ENCODE peak calls at places on chromosomes 7 and 10, in nine cellular contexts. One of them, this sample, is unnamed.

GRCh38 chr7:106623846-106624245 is 37.1 kb downstream of the CCDC71L start:
- DNase-seq in BJ: peak
- DNase-seq in H7: no peak
- DNase-seq in PC-3: peak
- DNase-seq in cardiac muscle cell: no peak
- DNase-seq in IMR-90: peak
- DNase-seq in cardiac fibroblast: peak
- DNase-seq in neuronal stem cell: no peak
- DNase-seq in right atrium auricular region: no peak
- DNase-seq in this sample: no peak

GRCh38 chr7:30877993-30878392 is 33.7 kb upstream of the AQP1 start:
- DNase-seq in IMR-90: no peak
- DNase-seq in neuronal stem cell: no peak
- DNase-seq in BJ: no peak
- DNase-seq in right atrium auricular region: no peak
- DNase-seq in cardiac muscle cell: no peak
- DNase-seq in cardiac fibroblast: no peak
- DNase-seq in PC-3: no peak
- DNase-seq in H7: no peak
- DNase-seq in this sample: no peak

GRCh38 chr10:87092861-87093460 is 1.7 kb downstream of the GLUD1 start:
- DNase-seq in cardiac fibroblast: peak
- DNase-seq in IMR-90: peak
- DNase-seq in H7: peak
- DNase-seq in cardiac muscle cell: peak
- DNase-seq in PC-3: peak
- DNase-seq in right atrium auricular region: no peak
- DNase-seq in BJ: no peak
- DNase-seq in neuronal stem cell: no peak
- DNase-seq in this sample: peak

GRCh38 chr10:43681226-43681625 is 32.5 kb upstream of the ZNF32 start:
- DNase-seq in PC-3: no peak
- DNase-seq in right atrium auricular region: no peak
- DNase-seq in cardiac fibroblast: no peak
- DNase-seq in cardiac muscle cell: no peak
- DNase-seq in BJ: no peak
- DNase-seq in H7: no peak
- DNase-seq in IMR-90: no peak
- DNase-seq in neuronal stem cell: no peak
- DNase-seq in this sample: no peak

GRCh38 chr10:79403441-79404230 is 41.8 kb downstream of the ZCCHC24 start:
- DNase-seq in cardiac fibroblast: no peak
- DNase-seq in H7: peak
- DNase-seq in PC-3: peak
- DNase-seq in neuronal stem cell: peak
- DNase-seq in cardiac muscle cell: no peak
- DNase-seq in right atrium auricular region: no peak
- DNase-seq in IMR-90: no peak
- DNase-seq in BJ: no peak
- DNase-seq in this sample: peak

GRCh38 chr10:52665821-52666220 is 106.8 kb downstream of the MBL2 start:
- DNase-seq in H7: no peak
- DNase-seq in PC-3: no peak
- DNase-seq in neuronal stem cell: no peak
- DNase-seq in right atrium auricular region: no peak
- DNase-seq in BJ: no peak
- DNase-seq in IMR-90: no peak
- DNase-seq in cardiac fibroblast: no peak
- DNase-seq in cardiac muscle cell: no peak
- DNase-seq in this sample: no peak

GRCh38 chr10:15293862-15294835 is 76.9 kb downstream of the FAM171A1 start:
- DNase-seq in neuronal stem cell: no peak
- DNase-seq in PC-3: no peak
- DNase-seq in cardiac fibroblast: peak
- DNase-seq in BJ: peak
- DNase-seq in IMR-90: peak
- DNase-seq in right atrium auricular region: no peak
- DNase-seq in H7: no peak
- DNase-seq in cardiac muscle cell: no peak
- DNase-seq in this sample: no peak

GRCh38 chr10:110141747-110142625 is 65.4 kb upstream of the MXI1 start:
- DNase-seq in cardiac fibroblast: no peak
- DNase-seq in BJ: no peak
- DNase-seq in cardiac muscle cell: peak
- DNase-seq in neuronal stem cell: no peak
- DNase-seq in right atrium auricular region: no peak
- DNase-seq in PC-3: no peak
- DNase-seq in H7: no peak
- DNase-seq in IMR-90: no peak
- DNase-seq in this sample: peak

GRCh38 chr10:45373003-45373782 is 823 bp upstream of the ALOX5 start:
- DNase-seq in neuronal stem cell: no peak
- DNase-seq in right atrium auricular region: no peak
- DNase-seq in H7: peak
- DNase-seq in IMR-90: no peak
- DNase-seq in PC-3: no peak
- DNase-seq in cardiac fibroblast: no peak
- DNase-seq in BJ: no peak
- DNase-seq in cardiac muscle cell: peak
- DNase-seq in this sample: no peak

GRCh38 chr10:70266701-70267100 is 17.1 kb downstream of the NPFFR1 start:
- DNase-seq in cardiac muscle cell: no peak
- DNase-seq in cardiac fibroblast: no peak
- DNase-seq in H7: no peak
- DNase-seq in neuronal stem cell: no peak
- DNase-seq in IMR-90: no peak
- DNase-seq in right atrium auricular region: no peak
- DNase-seq in PC-3: no peak
- DNase-seq in BJ: no peak
- DNase-seq in this sample: no peak

GRCh38 chr7:48522692-48523091 is 351.4 kb downstream of the ABCA13 start:
- DNase-seq in IMR-90: no peak
- DNase-seq in H7: no peak
- DNase-seq in cardiac fibroblast: no peak
- DNase-seq in right atrium auricular region: no peak
- DNase-seq in PC-3: peak
- DNase-seq in BJ: no peak
- DNase-seq in cardiac muscle cell: no peak
- DNase-seq in neuronal stem cell: no peak
- DNase-seq in this sample: no peak

GRCh38 chr7:51229106-51229537 is 87.5 kb downstream of the COBL start:
- DNase-seq in cardiac muscle cell: no peak
- DNase-seq in IMR-90: no peak
- DNase-seq in neuronal stem cell: no peak
- DNase-seq in cardiac fibroblast: no peak
- DNase-seq in BJ: no peak
- DNase-seq in right atrium auricular region: no peak
- DNase-seq in H7: no peak
- DNase-seq in PC-3: no peak
- DNase-seq in this sample: no peak

GRCh38 chr10:103618027-103618385 is 124.5 kb downstream of the NEURL1 start:
- DNase-seq in neuronal stem cell: no peak
- DNase-seq in PC-3: no peak
- DNase-seq in right atrium auricular region: no peak
- DNase-seq in IMR-90: no peak
- DNase-seq in cardiac muscle cell: no peak
- DNase-seq in cardiac fibroblast: no peak
- DNase-seq in H7: no peak
- DNase-seq in BJ: no peak
- DNase-seq in this sample: no peak

GRCh38 chr7:42065942-42066341 is 171.1 kb downstream of the GLI3 start:
- DNase-seq in cardiac fibroblast: peak
- DNase-seq in IMR-90: peak
- DNase-seq in BJ: no peak
- DNase-seq in H7: no peak
- DNase-seq in neuronal stem cell: peak
- DNase-seq in right atrium auricular region: no peak
- DNase-seq in PC-3: no peak
- DNase-seq in cardiac muscle cell: no peak
- DNase-seq in this sample: no peak

GRCh38 chr10:30034433-30035137 is 24.8 kb downstream of the JCAD start:
- DNase-seq in IMR-90: no peak
- DNase-seq in cardiac muscle cell: no peak
- DNase-seq in cardiac fibroblast: no peak
- DNase-seq in right atrium auricular region: no peak
- DNase-seq in PC-3: no peak
- DNase-seq in BJ: no peak
- DNase-seq in neuronal stem cell: no peak
- DNase-seq in H7: peak
- DNase-seq in this sample: peak

GRCh38 chr7:51029586-51030230 is 247.0 kb upstream of the GRB10 start:
- DNase-seq in cardiac muscle cell: no peak
- DNase-seq in cardiac fibroblast: peak
- DNase-seq in IMR-90: peak
- DNase-seq in right atrium auricular region: no peak
- DNase-seq in H7: no peak
- DNase-seq in BJ: peak
- DNase-seq in PC-3: peak
- DNase-seq in neuronal stem cell: no peak
- DNase-seq in this sample: no peak

GRCh38 chr7:148185050-148185449 is 405.5 kb upstream of the C7orf33 start:
- DNase-seq in right atrium auricular region: no peak
- DNase-seq in neuronal stem cell: no peak
- DNase-seq in BJ: no peak
- DNase-seq in cardiac muscle cell: peak
- DNase-seq in PC-3: no peak
- DNase-seq in H7: no peak
- DNase-seq in cardiac fibroblast: no peak
- DNase-seq in IMR-90: no peak
- DNase-seq in this sample: no peak

GRCh38 chr10:126290232-126290631 is 98.0 kb downstream of the ADAM12 start:
- DNase-seq in cardiac muscle cell: no peak
- DNase-seq in cardiac fibroblast: no peak
- DNase-seq in BJ: no peak
- DNase-seq in IMR-90: no peak
- DNase-seq in neuronal stem cell: no peak
- DNase-seq in PC-3: no peak
- DNase-seq in right atrium auricular region: no peak
- DNase-seq in H7: no peak
- DNase-seq in this sample: no peak

GRCh38 chr7:12570529-12571461 is at the start of gene SCIN:
- DNase-seq in H7: peak
- DNase-seq in PC-3: peak
- DNase-seq in BJ: no peak
- DNase-seq in neuronal stem cell: no peak
- DNase-seq in right atrium auricular region: no peak
- DNase-seq in cardiac muscle cell: peak
- DNase-seq in cardiac fibroblast: peak
- DNase-seq in IMR-90: no peak
- DNase-seq in this sample: peak
- H3K4me3 ChIP-seq in H7: peak
- H3K4me3 ChIP-seq in PC-3: peak
- H3K4me3 ChIP-seq in BJ: peak
- H3K4me3 ChIP-seq in neuronal stem cell: peak
- H3K4me3 ChIP-seq in right atrium auricular region: peak
- H3K4me3 ChIP-seq in cardiac muscle cell: peak
- H3K4me3 ChIP-seq in cardiac fibroblast: peak
- H3K4me3 ChIP-seq in IMR-90: peak
- H3K4me3 ChIP-seq in this sample: no peak

DNA sequence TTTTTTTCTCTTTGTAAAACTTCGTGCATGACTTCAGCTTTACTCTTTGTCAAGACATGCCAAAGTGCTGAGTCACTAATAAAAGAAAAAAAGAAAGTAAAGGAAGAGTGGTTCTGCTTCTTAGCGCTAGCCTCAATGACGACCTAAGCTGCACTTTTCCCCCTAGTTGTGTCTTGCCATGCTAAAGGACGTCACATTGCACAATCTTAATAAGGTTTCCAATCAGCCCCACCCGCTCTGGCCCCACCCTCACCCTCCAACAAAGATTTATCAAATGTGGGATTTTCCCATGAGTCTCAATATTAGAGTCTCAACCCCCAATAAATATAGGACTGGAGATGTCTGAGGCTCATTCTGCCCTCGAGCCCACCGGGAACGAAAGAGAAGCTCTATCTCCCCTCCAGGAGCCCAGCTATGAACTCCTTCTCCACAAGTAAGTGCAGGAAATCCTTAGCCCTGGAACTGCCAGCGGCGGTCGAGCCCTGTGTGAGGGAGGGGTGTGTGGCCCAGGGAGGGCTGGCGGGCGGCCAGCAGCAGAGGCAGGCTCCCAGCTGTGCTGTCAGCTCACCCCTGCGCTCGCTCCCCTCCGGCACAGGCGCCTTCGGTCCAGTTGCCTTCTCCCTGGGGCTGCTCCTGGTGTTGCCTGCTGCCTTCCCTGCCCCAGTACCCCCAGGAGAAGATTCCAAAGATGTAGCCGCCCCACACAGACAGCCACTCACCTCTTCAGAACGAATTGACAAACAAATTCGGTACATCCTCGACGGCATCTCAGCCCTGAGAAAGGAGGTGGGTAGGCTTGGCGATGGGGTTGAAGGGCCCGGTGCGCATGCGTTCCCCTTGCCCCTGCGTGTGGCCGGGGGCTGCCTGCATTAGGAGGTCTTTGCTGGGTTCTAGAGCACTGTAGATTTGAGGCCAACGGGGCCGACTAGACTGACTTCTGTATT is at the start of gene IL6:
- DNase-seq in IMR-90: peak
- DNase-seq in cardiac muscle cell: peak
- DNase-seq in H7: peak
- DNase-seq in right atrium auricular region: peak
- DNase-seq in neuronal stem cell: no peak
- DNase-seq in cardiac fibroblast: peak
- DNase-seq in BJ: peak
- DNase-seq in PC-3: peak
- DNase-seq in this sample: peak
- H3K4me3 ChIP-seq in IMR-90: peak
- H3K4me3 ChIP-seq in cardiac muscle cell: no peak
- H3K4me3 ChIP-seq in H7: peak
- H3K4me3 ChIP-seq in right atrium auricular region: peak
- H3K4me3 ChIP-seq in neuronal stem cell: no peak
- H3K4me3 ChIP-seq in cardiac fibroblast: peak
- H3K4me3 ChIP-seq in BJ: peak
- H3K4me3 ChIP-seq in PC-3: peak
- H3K4me3 ChIP-seq in this sample: no peak

GRCh38 chr7:38311329-38311937 is 38.0 kb upstream of the TARP start:
- DNase-seq in BJ: no peak
- DNase-seq in H7: peak
- DNase-seq in neuronal stem cell: no peak
- DNase-seq in IMR-90: no peak
- DNase-seq in cardiac fibroblast: no peak
- DNase-seq in right atrium auricular region: no peak
- DNase-seq in PC-3: no peak
- DNase-seq in cardiac muscle cell: no peak
- DNase-seq in this sample: peak
- H3K4me3 ChIP-seq in BJ: peak
- H3K4me3 ChIP-seq in H7: no peak
- H3K4me3 ChIP-seq in neuronal stem cell: peak
- H3K4me3 ChIP-seq in IMR-90: peak
- H3K4me3 ChIP-seq in cardiac fibroblast: peak
- H3K4me3 ChIP-seq in right atrium auricular region: peak
- H3K4me3 ChIP-seq in PC-3: peak
- H3K4me3 ChIP-seq in cardiac muscle cell: no peak
- H3K4me3 ChIP-seq in this sample: peak

DNA sequence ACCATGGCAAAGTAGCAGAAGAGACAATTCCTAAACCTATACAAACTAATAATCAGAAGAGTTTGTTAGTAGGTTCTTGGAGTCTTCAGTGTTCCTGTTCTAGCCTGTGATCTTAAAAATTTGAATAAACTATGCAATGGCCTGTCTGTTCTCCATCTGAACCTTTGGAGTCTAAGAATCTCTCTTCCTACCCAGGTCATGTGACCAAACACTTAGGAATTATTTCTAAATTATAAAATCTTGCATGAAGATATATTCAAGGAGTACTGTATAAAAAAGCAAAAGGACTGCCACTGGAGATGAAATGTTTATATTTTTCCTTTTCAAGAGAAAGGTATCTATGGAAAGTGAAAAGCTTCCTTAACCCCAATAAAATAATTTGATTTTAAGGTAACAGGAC is 2.4 kb downstream of the MKI67 start:
- DNase-seq in right atrium auricular region: no peak
- DNase-seq in IMR-90: no peak
- DNase-seq in cardiac fibroblast: no peak
- DNase-seq in H7: no peak
- DNase-seq in PC-3: no peak
- DNase-seq in BJ: no peak
- DNase-seq in cardiac muscle cell: no peak
- DNase-seq in neuronal stem cell: no peak
- DNase-seq in this sample: no peak
- H3K4me3 ChIP-seq in right atrium auricular region: no peak
- H3K4me3 ChIP-seq in IMR-90: no peak
- H3K4me3 ChIP-seq in cardiac fibroblast: no peak
- H3K4me3 ChIP-seq in H7: no peak
- H3K4me3 ChIP-seq in PC-3: peak
- H3K4me3 ChIP-seq in BJ: no peak
- H3K4me3 ChIP-seq in cardiac muscle cell: no peak
- H3K4me3 ChIP-seq in neuronal stem cell: no peak
- H3K4me3 ChIP-seq in this sample: peak

This sample was measured in NB4.